ENCODE peak calls at places on chromosomes 4 and X, in six cellular contexts. M, Z, W, J, Q and B are unnamed samples.

GRCh38 chr4:128751354-128751753 is 58.1 kb upstream of the JADE1 start:
- DNase-seq in Q (no peak), J (peak; percentile 12), W (no peak), Z (no peak), M (no peak), B (no peak)

GRCh38 chr4:156954598-156954997 is 17.0 kb downstream of the PDGFC start:
- DNase-seq in Q (no peak), J (no peak), M (no peak), W (peak; percentile 33), Z (no peak), B (no peak)

GRCh38 chrX:111568356-111568755 is 56.9 kb downstream of the SERTM2 start:
- DNase-seq in Z (no peak), W (peak; percentile 0), Q (no peak), M (peak; percentile 63), J (peak; percentile 11), B (no peak)

GRCh38 chr4:25020240-25020639 is 10.5 kb downstream of the LGI2 start:
- DNase-seq in Q (no peak), M (no peak), Z (no peak), J (peak; percentile 22), W (no peak), B (no peak)

GRCh38 chrX:53859890-53860289 is 173.4 kb upstream of the HUWE1 start:
- DNase-seq in W (no peak), Q (no peak), J (no peak), Z (no peak), M (peak; percentile 5), B (no peak)

GRCh38 chr4:111652206-111652605 is 493.0 kb upstream of the FAM241A start:
- DNase-seq in M (no peak), Q (no peak), W (no peak), Z (no peak), J (no peak), B (no peak)

GRCh38 chr4:82423245-82424054 is 6.8 kb downstream of the HNRNPDL start:
- DNase-seq in W (peak; percentile 69), Q (no peak), J (peak; percentile 27), M (peak; percentile 17), Z (no peak), B (no peak)

GRCh38 chrX:68511255-68511654 is 12.4 kb downstream of the YIPF6 start:
- DNase-seq in M (peak; percentile 55), Q (peak; percentile 1), J (peak; percentile 74), W (peak; percentile 48), Z (no peak), B (no peak)

GRCh38 chrX:25344191-25344936 is 328.6 kb upstream of the ARX start:
- DNase-seq in W (no peak), Z (no peak), J (no peak), Q (no peak), M (no peak), B (no peak)

GRCh38 chr4:89836031-89836777 is 757 bp downstream of the SNCA start:
- DNase-seq in W (no peak), Z (no peak), J (peak; percentile 7), M (peak; percentile 61), Q (no peak), B (no peak)
- H3K4me3 ChIP-seq in W (no peak overlapping the region), Z (no peak overlapping the region), J (peak overlapping the region; percentile 67), M (peak overlapping the region; percentile 63), Q (no peak overlapping the region), B (peak overlapping the region; percentile 60)

DNA sequence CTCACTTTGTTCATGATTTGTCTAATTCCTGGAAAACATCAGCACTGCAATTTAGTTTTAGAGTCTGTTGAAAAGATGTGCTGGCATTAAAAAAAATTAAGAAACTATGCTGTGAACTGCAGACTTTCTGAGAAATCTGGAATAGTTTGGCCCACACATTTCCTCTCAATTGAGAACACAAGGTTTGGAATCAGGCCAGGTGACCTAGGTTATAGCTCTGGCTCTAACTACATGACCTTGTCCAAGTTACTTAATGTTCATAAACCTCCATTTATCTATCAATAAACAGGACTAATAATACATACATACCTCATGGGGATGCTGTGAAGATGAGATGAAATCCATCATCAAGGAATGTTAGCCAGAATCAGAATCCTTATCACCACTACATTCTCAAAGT is 61.4 kb upstream of the ENPEP start:
- DNase-seq in J (no peak), W (no peak), Q (no peak), M (no peak), Z (no peak), B (no peak)
- H3K4me1 ChIP-seq in J (peaks cover 6% of the 10 kb centered on the region), W (no peaks in the 10 kb centered on the region), Q (no peaks in the 10 kb centered on the region), M (peaks cover 12% of the 10 kb centered on the region), Z (no peaks in the 10 kb centered on the region), B (no peaks in the 10 kb centered on the region)

DNA sequence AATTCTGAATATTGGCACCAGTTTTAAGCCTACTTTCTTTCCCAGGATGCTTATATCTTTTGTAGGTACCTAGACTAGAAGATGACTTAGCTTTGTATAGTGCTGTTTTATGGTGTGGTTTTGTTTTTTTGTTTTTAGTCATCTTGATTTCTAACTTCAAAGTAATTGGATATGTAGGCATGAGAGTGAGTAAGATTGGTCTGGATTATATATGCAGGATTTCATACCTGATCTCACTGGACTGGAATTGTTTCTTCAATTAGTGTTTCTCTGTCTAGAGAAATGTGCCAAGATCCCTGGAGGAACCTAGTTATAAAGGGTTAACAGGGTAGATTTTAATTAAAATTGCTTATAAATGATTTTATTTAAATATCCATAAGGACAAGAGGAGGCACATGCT is 23.1 kb downstream of the NAP1L5 start:
- DNase-seq in M (no peak), W (peak; percentile 70), J (no peak), Q (no peak), Z (no peak), B (no peak)
- H3K36me3 ChIP-seq in M (no peaks in the 10 kb centered on the region), W (peaks cover 6% of the 10 kb centered on the region), J (peaks cover 46% of the 10 kb centered on the region), Q (peaks cover 30% of the 10 kb centered on the region), Z (peaks cover 18% of the 10 kb centered on the region), B (peaks cover 54% of the 10 kb centered on the region)

GRCh38 chr4:74632634-74633033 is 161.7 kb downstream of the BTC start:
- DNase-seq in J (peak; percentile 77), W (peak; percentile 88), M (no peak), Q (no peak), Z (peak; percentile 11), B (no peak)
- H3K4me3 ChIP-seq in J (no peak overlapping the region), W (no peak overlapping the region), M (no peak overlapping the region), Q (no peak overlapping the region), Z (no peak overlapping the region), B (no peak overlapping the region)